ENCODE peak calls at places on chromosomes 11 and 22, in nine cellular contexts. G is mammary epithelial cell; A is cardiac muscle cell; T is A549; K is heart right ventricle; B is effector memory CD4-positive, alpha-beta T cell; R is sigmoid colon; C is K562; L is HCT116. U is an unnamed sample.
A peak's percentile ranks its signal among the peaks of the same experiment; 100 is the strongest.

GRCh38 chr22:38238519-38239051 is 34.2 kb downstream of the TMEM184B start:
- DNase-seq in G (no peak), A (no peak), T (no peak), K (no peak), B (no peak), R (peak; percentile 83), C (no peak), L (no peak), U (no peak)

GRCh38 chr22:20406686-20407408 is 12.9 kb downstream of the ZNF74 start:
- DNase-seq in G (no peak), A (no peak), T (no peak), K (no peak), B (no peak), R (no peak), C (no peak), L (no peak), U (no peak)

GRCh38 chr11:33248416-33248957 is 8.7 kb upstream of the HIPK3 start:
- DNase-seq in G (peak; percentile 48), A (no peak), T (no peak), K (no peak), B (no peak), R (no peak), C (no peak), L (no peak), U (no peak)

GRCh38 chr11:130816516-130816915 is 99.8 kb downstream of the SNX19 start:
- DNase-seq in G (no peak), A (no peak), T (no peak), K (no peak), B (no peak), R (no peak), C (no peak), L (no peak), U (no peak)

GRCh38 chr11:6320411-6321207 is at the start of gene CAVIN3:
- DNase-seq in G (peak; percentile 92), A (peak; percentile 59), T (peak; percentile 23), K (peak; percentile 90), B (no peak), R (peak; percentile 94), C (no peak), L (peak; percentile 48), U (peak; percentile 37)

GRCh38 chr11:128061321-128061871 is 526.0 kb downstream of the ETS1 start:
- DNase-seq in G (no peak), A (no peak), T (no peak), K (no peak), B (no peak), R (no peak), C (no peak), L (no peak), U (no peak)

GRCh38 chr11:124209824-124210357 is 26.7 kb downstream of the OR10D3 start:
- DNase-seq in G (no peak), A (no peak), T (no peak), K (no peak), B (no peak), R (no peak), C (no peak), L (no peak), U (no peak)

GRCh38 chr11:86115542-86116385 is 46.9 kb upstream of the PICALM start:
- DNase-seq in G (peak; percentile 81), A (no peak), T (peak; percentile 40), K (no peak), B (no peak), R (no peak), C (no peak), L (no peak), U (no peak)

GRCh38 chr22:43338766-43339345 is 4.3 kb downstream of the SCUBE1 start:
- DNase-seq in G (no peak), A (no peak), T (no peak), K (no peak), B (no peak), R (no peak), C (no peak), L (no peak), U (no peak)

GRCh38 chr11:69205929-69206612 is 50.3 kb downstream of the SMIM38 start:
- DNase-seq in G (no peak), A (no peak), T (no peak), K (no peak), B (no peak), R (no peak), C (no peak), L (no peak), U (no peak)

GRCh38 chr22:48746789-48747425 is 1080.8 kb downstream of the BRD1 start:
- DNase-seq in G (no peak), A (no peak), T (no peak), K (no peak), B (no peak), R (peak; percentile 38), C (no peak), L (no peak), U (no peak)

GRCh38 chr11:64503354-64503753 is 87.7 kb upstream of the SLC22A12 start:
- DNase-seq in G (no peak), A (no peak), T (no peak), K (no peak), B (no peak), R (no peak), C (no peak), L (no peak), U (no peak)

GRCh38 chr11:44749160-44749559 is 22.4 kb downstream of the TSPAN18 start:
- DNase-seq in G (no peak), A (no peak), T (no peak), K (no peak), B (no peak), R (no peak), C (no peak), L (no peak), U (no peak)

GRCh38 chr11:10293423-10294288 is at the start of gene SBF2:
- DNase-seq in G (peak; percentile 86), A (peak; percentile 94), T (peak; percentile 89), K (peak; percentile 87), B (peak; percentile 65), R (peak; percentile 95), C (peak; percentile 91), L (no peak), U (peak; percentile 75)

GRCh38 chr22:32444068-32444467 is 20.2 kb downstream of the BPIFC start:
- DNase-seq in G (peak; percentile 25), A (no peak), T (peak; percentile 13), K (no peak), B (no peak), R (no peak), C (peak; percentile 32), L (peak; percentile 34), U (no peak)

GRCh38 chr22:38129021-38129420 is 18.5 kb upstream of the BAIAP2L2 start:
- DNase-seq in G (no peak), A (no peak), T (no peak), K (no peak), B (no peak), R (no peak), C (no peak), L (no peak), U (no peak)

GRCh38 chr22:45583504-45583903 is 80.8 kb downstream of the FBLN1 start:
- DNase-seq in G (no peak), A (no peak), T (no peak), K (no peak), B (no peak), R (no peak), C (no peak), L (no peak), U (peak; percentile 33)
- H3K4me3 ChIP-seq in G (no peak overlapping the region), A (no peak overlapping the region), T (no peak overlapping the region), K (no peak overlapping the region), B (no peak overlapping the region), R (no peak overlapping the region), C (no peak overlapping the region), L (no peak overlapping the region), U (no peak overlapping the region)

GRCh38 chr22:26479792-26480610 is 3.6 kb downstream of the HPS4 start:
- DNase-seq in G (no peak), A (no peak), T (no peak), K (no peak), B (no peak), R (no peak), C (no peak), L (no peak), U (no peak)

GRCh38 chr22:26474687-26475086 is 8.9 kb downstream of the HPS4 start:
- DNase-seq in G (peak; percentile 52), A (no peak), T (no peak), K (no peak), B (no peak), R (no peak), C (no peak), L (no peak), U (no peak)

GRCh38 chr22:26476705-26477340 is 6.8 kb downstream of the HPS4 start:
- DNase-seq in G (no peak), A (no peak), T (no peak), K (no peak), B (no peak), R (no peak), C (no peak), L (no peak), U (no peak)

GRCh38 chr22:26479043-26479791 is 4.4 kb downstream of the HPS4 start:
- DNase-seq in G (no peak), A (no peak), T (no peak), K (no peak), B (no peak), R (no peak), C (no peak), L (no peak), U (peak; percentile 15)

DNA sequence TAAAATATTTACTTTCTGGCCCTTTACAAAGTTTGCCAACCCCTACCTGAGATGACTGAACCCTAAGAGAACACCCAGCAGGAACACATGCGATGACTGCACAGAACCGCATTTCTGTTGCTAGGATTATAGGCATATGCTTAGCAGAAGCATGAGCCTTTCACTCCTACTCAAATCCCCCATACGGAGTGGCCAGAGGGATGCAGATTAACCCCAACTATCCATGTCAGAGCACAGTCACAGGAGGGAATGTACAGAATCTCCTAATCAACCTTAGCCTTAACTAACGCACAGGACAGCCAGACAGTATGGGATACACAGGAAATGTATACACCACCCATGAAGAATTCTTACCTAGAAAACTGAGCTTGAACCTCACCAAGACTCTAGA is 6.2 kb downstream of the HPS4 start:
- DNase-seq in G (no peak), A (no peak), T (no peak), K (no peak), B (no peak), R (no peak), C (no peak), L (no peak), U (no peak)
- H3K4me1 ChIP-seq in G (peaks cover 34% of the 10 kb centered on the region), A (peaks cover 6% of the 10 kb centered on the region), T (peaks cover 3% of the 10 kb centered on the region), K (peaks cover 37% of the 10 kb centered on the region), B (peaks cover 29% of the 10 kb centered on the region), R (peaks cover 34% of the 10 kb centered on the region), C (peaks cover 7% of the 10 kb centered on the region), L (peaks cover 5% of the 10 kb centered on the region), U (peaks cover 38% of the 10 kb centered on the region)

DNA sequence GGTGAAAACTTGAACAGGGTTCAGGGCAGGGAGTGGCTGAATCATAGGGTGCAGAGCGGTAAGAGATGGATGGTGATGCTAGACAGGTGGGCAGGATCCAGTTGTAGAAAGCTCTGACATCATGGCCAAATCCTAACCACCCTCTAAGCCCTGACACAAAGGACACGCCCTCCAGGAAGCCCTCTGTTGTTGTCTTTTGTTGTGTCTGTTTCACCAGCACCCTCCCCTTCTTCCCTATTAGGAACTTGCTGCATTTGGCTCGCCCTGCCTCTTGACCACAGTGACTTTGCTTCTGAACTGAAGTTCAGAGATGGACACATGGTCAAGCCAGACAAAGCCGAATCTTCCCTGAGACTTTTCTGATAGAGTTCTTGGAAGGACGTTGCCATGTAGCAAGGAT is 14.2 kb upstream of the APOL6 start:
- DNase-seq in G (no peak), A (no peak), T (no peak), K (no peak), B (no peak), R (peak; percentile 25), C (no peak), L (no peak), U (peak; percentile 6)
- H3K27ac ChIP-seq in G (no peak overlapping the region), A (no peak overlapping the region), T (no peak overlapping the region), K (no peak overlapping the region), B (no peak overlapping the region), R (no peak overlapping the region), C (no peak overlapping the region), L (no peak overlapping the region), U (no peak overlapping the region)

GRCh38 chr22:39360242-39360641 is 10.5 kb downstream of the SYNGR1 start:
- DNase-seq in G (no peak), A (no peak), T (no peak), K (no peak), B (no peak), R (no peak), C (no peak), L (no peak), U (no peak)
- H3K4me3 ChIP-seq in G (no peak overlapping the region), A (no peak overlapping the region), T (no peak overlapping the region), K (no peak overlapping the region), B (no peak overlapping the region), R (no peak overlapping the region), C (no peak overlapping the region), L (no peak overlapping the region), U (no peak overlapping the region)

U was measured in CD4-positive, alpha-beta memory T cell.